ENCODE peak calls at places on chromosomes 3 and 15, in four cellular contexts. V is thoracic aorta, H is GM06990, U is right lobe of liver. P is an unnamed sample.
A peak's percentile ranks its signal among the peaks of the same experiment; 100 is the strongest.

GRCh38 chr3:113746955-113747718 is at the start of gene ATP6V1A:
- DNase-seq in V (peak; percentile 9), U (peak; percentile 80), H (peak; percentile 84), P (peak; percentile 82)

GRCh38 chr15:90360746-90361145 is 8.7 kb downstream of the ZNF774 start:
- DNase-seq in V (no peak), U (no peak), H (no peak), P (no peak)

GRCh38 chr3:71629289-71630252 is 46.0 kb upstream of the FOXP1 start:
- DNase-seq in H (no peak), V (no peak), U (no peak), P (peak; percentile 52)

GRCh38 chr3:8769088-8769822 is at the start of gene OXTR:
- DNase-seq in U (peak; percentile 60), H (peak; percentile 84), V (no peak), P (peak; percentile 90)

GRCh38 chr15:87752250-87752951 is 504.1 kb downstream of the NTRK3 start:
- DNase-seq in V (no peak), H (no peak), U (no peak), P (no peak)

GRCh38 chr3:99920530-99921376 is 103.1 kb downstream of the CMSS1 start:
- DNase-seq in U (peak; percentile 82), H (no peak), V (no peak), P (no peak)

GRCh38 chr3:24550588-24550987 is 55.9 kb upstream of the THRB start:
- DNase-seq in H (no peak), V (no peak), U (no peak), P (no peak)

GRCh38 chr3:38297947-38298711 is 16.0 kb downstream of the SLC22A14 start:
- DNase-seq in U (no peak), H (no peak), V (no peak), P (peak; percentile 15)

GRCh38 chr15:69408841-69409240 is 5.3 kb upstream of the KIF23 start:
- DNase-seq in U (no peak), V (no peak), H (no peak), P (no peak)

GRCh38 chr3:100634493-100635272 is 25.3 kb downstream of the ADGRG7 start:
- DNase-seq in H (peak; percentile 6), V (no peak), U (peak; percentile 56), P (no peak)

GRCh38 chr15:68113273-68113672 is 59.2 kb downstream of the PIAS1 start:
- DNase-seq in H (no peak), V (no peak), U (peak; percentile 30), P (no peak)

GRCh38 chr3:127670761-127671522 is 1.8 kb upstream of the ABTB1 start:
- DNase-seq in H (no peak), V (no peak), U (peak; percentile 15), P (no peak)

GRCh38 chr15:50330921-50331320 is 24.1 kb downstream of the GABPB1 start:
- DNase-seq in V (no peak), U (no peak), H (no peak), P (no peak)

GRCh38 chr15:41235929-41236328 is 4.9 kb downstream of the CHP1 start:
- DNase-seq in U (no peak), H (no peak), V (no peak), P (no peak)

GRCh38 chr15:67120839-67121540 is 55.6 kb downstream of the SMAD3 start:
- DNase-seq in H (peak; percentile 83), U (peak; percentile 84), V (peak; percentile 84), P (peak; percentile 93)

GRCh38 chr15:67066041-67067021 is 929 bp downstream of the SMAD3 start:
- DNase-seq in H (no peak), V (no peak), U (no peak), P (peak; percentile 57)

DNA sequence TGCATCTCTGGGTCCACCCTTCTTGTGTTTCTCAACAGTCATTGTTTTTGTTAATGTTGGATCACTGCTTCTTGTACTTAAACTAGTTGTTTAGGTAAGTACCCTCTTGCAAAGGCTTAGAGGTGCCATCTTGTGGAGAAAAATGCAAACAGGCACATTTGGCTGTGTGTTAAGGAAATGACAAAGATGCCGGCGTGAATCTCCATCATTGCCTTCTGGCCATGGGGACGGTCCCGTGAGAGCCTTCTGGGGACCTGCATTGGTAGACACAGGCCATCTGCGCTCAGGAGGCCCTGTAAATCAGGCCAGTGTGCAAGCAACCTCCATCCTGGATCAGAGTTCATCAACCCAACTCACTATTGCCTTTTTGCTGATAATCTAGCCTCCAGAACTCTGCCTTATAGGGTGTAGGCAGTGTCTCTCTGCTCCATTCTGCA is 158.6 kb upstream of the NR2E3 start:
- DNase-seq in V (peak; percentile 7), U (peak; percentile 19), H (no peak), P (no peak)
- TF ChIP-seq CTCF in V (peak; percentile 47), U (peak; percentile 53), H (peak; percentile 54), P (no peak)

DNA sequence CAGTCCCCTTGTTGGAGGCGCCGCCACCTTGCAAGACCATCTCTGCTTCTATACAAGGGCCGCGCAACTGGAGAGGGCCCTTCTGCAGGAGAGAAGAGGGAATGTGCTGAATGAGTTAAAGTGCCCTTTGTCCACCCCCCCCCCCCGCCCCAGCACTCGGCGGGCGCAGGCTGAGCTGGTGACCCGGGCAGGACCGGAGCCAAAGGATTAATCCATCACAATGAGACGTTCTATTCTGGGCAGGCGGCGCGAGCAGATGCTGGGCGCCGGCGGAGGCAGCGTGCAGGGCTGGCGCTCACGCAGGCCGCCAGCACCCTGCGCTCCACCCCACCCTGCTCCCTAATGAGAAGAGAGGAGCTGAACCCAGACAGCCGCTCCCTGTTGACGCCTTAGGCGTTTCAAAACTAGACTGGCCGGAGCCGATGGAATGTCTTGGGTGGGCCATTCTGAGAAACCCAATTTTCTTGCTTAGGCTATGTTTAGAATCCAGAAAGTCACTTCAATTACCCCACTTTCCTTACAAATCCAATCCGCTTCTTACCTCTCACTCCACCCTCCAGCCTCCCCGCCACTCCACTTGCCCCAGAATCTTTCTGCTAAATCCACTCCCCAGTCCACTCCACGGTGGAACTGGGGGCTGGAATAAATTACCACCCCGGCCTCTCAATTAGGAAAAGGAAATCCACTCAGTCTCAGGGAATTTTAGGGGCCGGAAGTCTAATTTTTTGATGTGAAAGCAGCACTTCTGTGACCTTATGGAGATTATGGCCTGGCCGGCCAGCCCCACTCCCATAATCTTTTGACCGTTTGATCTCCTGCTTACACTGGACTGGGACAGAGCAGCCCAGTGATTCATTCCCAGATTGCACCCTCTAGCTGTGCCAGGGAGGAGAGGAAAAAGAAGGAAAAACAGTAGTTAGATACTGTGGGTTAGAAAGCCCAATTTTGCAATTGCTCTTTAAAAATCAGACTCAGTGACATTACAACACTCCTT is 32.7 kb downstream of the GJD2 start:
- DNase-seq in U (peak; percentile 67), H (no peak), V (peak; percentile 43), P (no peak)
- TF ChIP-seq CTCF in U (peak; percentile 28), H (no peak), V (no peak), P (no peak)

GRCh38 chr3:194633349-194634004 is at the start of gene TMEM44:
- DNase-seq in U (peak; percentile 87), V (no peak), H (peak; percentile 88), P (peak; percentile 87)
- TF ChIP-seq CTCF in U (peak; percentile 62), V (peak; percentile 59), H (peak; percentile 24), P (peak; percentile 72)

GRCh38 chr3:64715211-64715982 is 27.6 kb upstream of the ADAMTS9 start:
- DNase-seq in V (no peak), H (no peak), U (no peak), P (no peak)

GRCh38 chr3:64716110-64716509 is 28.3 kb upstream of the ADAMTS9 start:
- DNase-seq in V (no peak), U (no peak), H (no peak), P (no peak)

GRCh38 chr3:64717411-64717810 is 29.6 kb upstream of the ADAMTS9 start:
- DNase-seq in H (no peak), U (no peak), V (no peak), P (no peak)

DNA sequence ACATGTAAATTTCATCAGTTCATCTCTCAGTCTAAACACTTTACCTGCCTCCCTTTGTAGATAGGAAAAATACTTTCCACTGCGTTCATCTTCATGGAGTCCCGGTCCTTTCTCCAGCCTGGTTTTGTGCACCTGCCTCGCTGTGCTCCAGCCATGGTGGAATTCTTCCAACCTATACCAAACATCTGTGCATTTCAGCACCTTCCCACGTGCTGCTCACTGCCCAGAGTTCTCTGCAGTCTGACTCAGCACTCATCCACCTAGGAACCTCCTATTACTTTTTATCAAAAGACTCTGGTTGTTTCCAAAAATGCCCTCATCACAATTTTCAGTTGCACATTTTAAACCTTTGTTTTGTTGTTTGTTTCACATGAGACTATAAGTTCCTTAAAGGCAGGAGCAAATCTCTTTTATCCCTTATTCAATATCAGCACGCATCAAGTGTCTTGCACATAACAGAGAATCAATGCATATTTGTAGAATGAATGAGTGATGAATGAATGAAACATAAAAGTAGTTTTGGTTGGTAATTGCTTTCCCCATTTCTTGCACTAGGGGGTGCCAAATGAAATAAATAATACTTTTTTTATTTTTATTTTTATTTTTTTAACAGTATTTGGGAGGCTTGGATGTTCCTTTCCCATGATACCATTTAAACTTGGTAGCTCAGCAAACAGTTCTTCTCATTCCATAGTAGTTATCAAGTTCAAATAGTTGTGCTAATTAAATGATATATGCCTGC is 30.2 kb upstream of the ADAMTS9 start:
- DNase-seq in H (no peak), U (no peak), V (no peak), P (no peak)
- TF ChIP-seq CTCF in H (peak; percentile 35), U (peak; percentile 42), V (peak; percentile 20), P (no peak)

DNA sequence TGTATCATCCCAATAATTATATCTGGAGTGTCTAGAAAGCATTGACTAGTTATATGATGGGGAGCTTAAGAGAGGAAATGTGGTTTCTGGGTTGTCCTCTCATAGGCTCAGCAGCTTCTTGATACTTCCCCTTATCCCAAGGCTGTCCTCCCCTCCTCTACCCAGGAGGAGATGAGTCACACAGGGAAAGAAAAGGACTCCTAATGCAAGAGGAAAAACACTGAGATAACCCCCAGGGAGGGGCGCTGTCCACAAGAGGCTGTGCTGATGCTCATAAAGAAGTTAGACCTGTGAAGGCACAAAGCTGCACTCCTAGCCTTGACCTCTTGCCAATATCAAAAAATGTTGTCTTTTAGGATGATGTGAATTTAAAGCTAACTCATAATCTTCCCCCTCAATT is 28.8 kb upstream of the GYG1 start:
- DNase-seq in U (no peak), H (no peak), V (no peak), P (no peak)
- TF ChIP-seq CTCF in U (no peak), H (no peak), V (no peak), P (no peak)

P was measured in B cell.